ENCODE peak calls at places on chromosomes 3 and 15, in ten cellular contexts. Z is WTC11; E is activated B cell treated with CpG ODN at 0.5 μM for 24 hours; R is substantia nigra; V is CD4-positive, alpha-beta memory T cell; L is heart right ventricle; T is activated CD4-positive, CD25-positive, alpha-beta regulatory T cell treated with anti-CD3 and anti-CD28 coated beads, Interleukin-2, amount 50 U/mL, for 16 hours; W is endothelial cell; D is astrocyte; K is T-helper 17 cell. I is an unnamed sample.

GRCh38 chr15:82963356-82964341 is 11.1 kb upstream of the HOMER2 start:
- DNase-seq in Z (no peak), E (no peak), R (no peak), V (no peak), L (no peak), T (no peak), W (no peak), D (peak), K (no peak), I (no peak)

GRCh38 chr15:67148196-67148701 is 82.8 kb downstream of the SMAD3 start:
- DNase-seq in Z (no peak), E (no peak), R (no peak), V (no peak), L (no peak), T (no peak), W (no peak), D (peak), K (no peak), I (no peak)

GRCh38 chr3:45026038-45026437 is at the start of gene CLEC3B:
- DNase-seq in Z (no peak), E (no peak), R (no peak), V (no peak), L (peak), T (no peak), W (no peak), D (peak), K (no peak), I (no peak)

GRCh38 chr3:127628426-127628787 is 578 bp upstream of the PODXL2 start:
- DNase-seq in Z (no peak), E (no peak), R (no peak), V (no peak), L (no peak), T (no peak), W (no peak), D (no peak), K (no peak), I (no peak)

GRCh38 chr3:117400303-117400702 is 690.7 kb downstream of the TUSC7 start:
- DNase-seq in Z (no peak), E (no peak), R (no peak), V (no peak), L (no peak), T (no peak), W (no peak), D (no peak), K (no peak), I (no peak)

GRCh38 chr3:195806211-195806915 is 5.4 kb downstream of the MUC4 start:
- DNase-seq in Z (peak), E (no peak), R (no peak), V (no peak), L (no peak), T (no peak), W (no peak), D (no peak), K (no peak), I (no peak)

GRCh38 chr3:160474416-160474838 is 24.8 kb upstream of the TRIM59 start:
- DNase-seq in Z (no peak), E (no peak), R (no peak), V (no peak), L (no peak), T (no peak), W (no peak), D (peak), K (no peak), I (no peak)

GRCh38 chr15:68492855-68493254 is 60.9 kb upstream of the ITGA11 start:
- DNase-seq in Z (no peak), E (no peak), R (no peak), V (no peak), L (no peak), T (no peak), W (no peak), D (peak), K (no peak), I (no peak)

GRCh38 chr3:56806407-56806806 is 4.7 kb upstream of the ARHGEF3 start:
- DNase-seq in Z (no peak), E (no peak), R (no peak), V (no peak), L (no peak), T (no peak), W (no peak), D (no peak), K (no peak), I (no peak)

GRCh38 chr3:69761896-69762789 is 22.9 kb downstream of the MITF start:
- DNase-seq in Z (no peak), E (no peak), R (no peak), V (no peak), L (no peak), T (no peak), W (no peak), D (peak), K (no peak), I (no peak)

GRCh38 chr15:71116942-71117341 is 1.7 kb downstream of the THSD4 start:
- DNase-seq in Z (no peak), E (no peak), R (no peak), V (no peak), L (peak), T (no peak), W (no peak), D (no peak), K (no peak), I (no peak)

GRCh38 chr3:183151716-183152385 is 10.7 kb downstream of the LAMP3 start:
- DNase-seq in Z (no peak), E (no peak), R (no peak), V (no peak), L (no peak), T (no peak), W (no peak), D (no peak), K (no peak), I (no peak)

GRCh38 chr3:46110701-46111493 is 83.6 kb upstream of the XCR1 start:
- DNase-seq in Z (no peak), E (no peak), R (no peak), V (no peak), L (no peak), T (no peak), W (no peak), D (peak), K (no peak), I (no peak)

GRCh38 chr15:39511915-39512260 is 69.0 kb upstream of the THBS1 start:
- DNase-seq in Z (no peak), E (no peak), R (no peak), V (no peak), L (no peak), T (no peak), W (no peak), D (peak), K (no peak), I (no peak)

GRCh38 chr3:197507081-197507480 is 48.7 kb downstream of the BDH1 start:
- DNase-seq in Z (no peak), E (no peak), R (no peak), V (no peak), L (no peak), T (no peak), W (no peak), D (no peak), K (no peak), I (no peak)

GRCh38 chr3:195591852-195592251 is 8.1 kb upstream of the APOD start:
- DNase-seq in Z (no peak), E (no peak), R (no peak), V (no peak), L (no peak), T (no peak), W (no peak), D (no peak), K (no peak), I (no peak)

GRCh38 chr3:143977326-143978262 is 6.0 kb downstream of the DIPK2A start:
- DNase-seq in Z (no peak), E (no peak), R (no peak), V (no peak), L (no peak), T (no peak), W (no peak), D (no peak), K (no peak), I (no peak)

GRCh38 chr3:120820748-120821147 is 78.2 kb downstream of the GTF2E1 start:
- DNase-seq in Z (no peak), E (no peak), R (no peak), V (no peak), L (no peak), T (no peak), W (no peak), D (no peak), K (no peak), I (no peak)

GRCh38 chr3:146035366-146035765 is 125.6 kb downstream of the PLOD2 start:
- DNase-seq in Z (no peak), E (no peak), R (no peak), V (no peak), L (no peak), T (no peak), W (no peak), D (no peak), K (no peak), I (no peak)

GRCh38 chr3:50473768-50474167 is 29.7 kb downstream of the CACNA2D2 start:
- DNase-seq in Z (no peak), E (no peak), R (no peak), V (no peak), L (peak), T (no peak), W (no peak), D (no peak), K (no peak), I (no peak)

GRCh38 chr3:72343078-72343477 is 505.2 kb downstream of the SHQ1 start:
- DNase-seq in Z (no peak), E (no peak), R (no peak), V (no peak), L (no peak), T (no peak), W (no peak), D (peak), K (no peak), I (no peak)